ENCODE peak calls at places on chromosomes 1 and 21, in seven cellular contexts. P is IMR-90; G is CD4-positive, alpha-beta T cell; N is foreskin fibroblast; Z is coronary artery; D is NB4; R is A673. Q is an unnamed sample.

GRCh38 chr1:200670215-200671118 is 760 bp upstream of the DDX59 start:
- DNase-seq in P (peak), G (no peak), N (no peak), Z (no peak), D (peak), R (peak), Q (peak)

GRCh38 chr1:11337536-11338350 is 64.7 kb downstream of the UBIAD1 start:
- DNase-seq in P (no peak), G (peak), N (peak), Z (no peak), D (peak), R (peak), Q (no peak)

GRCh38 chr1:17272641-17273040 is 23.7 kb downstream of the PADI3 start:
- DNase-seq in P (no peak), G (no peak), N (no peak), Z (no peak), D (no peak), R (no peak), Q (no peak)

GRCh38 chr1:177432897-177433296 is 262.1 kb downstream of the BRINP2 start:
- DNase-seq in P (peak), G (no peak), N (peak), Z (no peak), D (peak), R (peak), Q (no peak)

GRCh38 chr1:223338811-223339746 is 24.9 kb downstream of the SUSD4 start:
- DNase-seq in P (peak), G (no peak), N (no peak), Z (no peak), D (no peak), R (no peak), Q (no peak)

GRCh38 chr1:16232316-16232710 is 4.7 kb downstream of the CPLANE2 start:
- DNase-seq in P (no peak), G (no peak), N (no peak), Z (no peak), D (no peak), R (no peak), Q (no peak)

GRCh38 chr1:25098717-25099116 is 133.6 kb downstream of the SYF2 start:
- DNase-seq in P (no peak), G (no peak), N (no peak), Z (no peak), D (no peak), R (no peak), Q (no peak)

GRCh38 chr1:153881764-153882163 is 41.0 kb downstream of the GATAD2B start:
- DNase-seq in P (peak), G (no peak), N (peak), Z (no peak), D (no peak), R (peak), Q (no peak)

GRCh38 chr21:28798798-28799197 is 193.9 kb downstream of the LTN1 start:
- DNase-seq in P (peak), G (no peak), N (peak), Z (no peak), D (no peak), R (no peak), Q (no peak)

GRCh38 chr1:119613769-119614358 is 34.2 kb downstream of the ZNF697 start:
- DNase-seq in P (peak), G (peak), N (peak), Z (peak), D (peak), R (peak), Q (peak)

GRCh38 chr1:202058001-202058908 is 47.9 kb downstream of the ELF3 start:
- DNase-seq in P (peak), G (no peak), N (peak), Z (no peak), D (peak), R (no peak), Q (no peak)

GRCh38 chr1:228276901-228277490 is 69.2 kb downstream of the OBSCN start:
- DNase-seq in P (no peak), G (no peak), N (no peak), Z (peak), D (no peak), R (no peak), Q (no peak)

DNA sequence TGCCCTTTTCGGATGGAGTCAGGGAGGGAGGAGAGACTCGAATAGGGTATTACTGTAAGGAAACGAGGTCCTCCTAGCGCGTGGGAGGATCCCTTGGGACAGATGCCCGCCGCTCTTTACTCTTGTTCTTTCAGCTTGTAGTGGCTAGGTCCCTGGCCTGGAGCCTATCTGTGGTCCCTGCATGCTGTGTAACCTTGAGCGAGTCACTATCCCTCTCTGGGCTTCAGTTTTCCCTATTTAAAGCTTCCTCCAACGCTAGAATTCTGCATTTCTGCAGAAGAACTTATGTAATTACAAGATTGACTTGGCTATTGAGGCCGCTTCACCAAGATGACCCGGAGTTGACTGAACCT is 744 bp downstream of the MIER1 start:
- DNase-seq in P (no peak), G (no peak), N (no peak), Z (no peak), D (no peak), R (no peak), Q (no peak)
- TF ChIP-seq CTCF in P (no peak), G (no peak), N (no peak), Z (no peak), D (no peak), R (peak), Q (no peak)

DNA sequence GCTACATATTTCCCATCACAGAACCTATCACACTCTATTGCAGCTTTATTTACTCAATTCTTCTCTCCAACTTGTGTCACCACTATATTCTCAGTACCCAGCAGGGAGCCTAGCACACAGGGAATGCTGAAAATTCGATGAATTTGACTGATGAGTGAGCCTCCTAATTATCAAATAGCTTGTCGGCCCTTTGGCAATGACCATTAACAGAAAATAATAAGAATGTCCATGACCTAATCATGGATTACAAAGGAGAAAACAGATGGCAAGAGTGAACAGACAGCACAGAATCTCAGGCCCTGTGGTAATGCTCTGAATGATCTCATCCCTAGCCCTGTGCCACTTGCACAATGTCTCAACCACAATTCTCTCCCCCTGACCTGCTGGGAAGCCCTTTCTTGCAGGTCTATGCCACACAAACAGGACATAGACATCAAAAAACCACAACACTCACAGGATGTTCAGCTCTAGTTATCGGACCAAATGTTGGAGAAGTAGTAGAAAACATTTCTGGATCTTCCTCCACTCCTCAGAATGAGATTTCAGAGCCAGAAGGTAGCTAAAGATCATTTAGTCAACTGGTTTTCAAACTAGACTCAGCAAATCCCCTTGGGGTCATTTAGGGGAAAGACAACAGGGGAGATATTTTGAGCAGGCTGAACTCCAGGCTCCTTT is 68.4 kb downstream of the LUZP1 start:
- DNase-seq in P (peak), G (no peak), N (peak), Z (no peak), D (peak), R (peak), Q (peak)
- TF ChIP-seq CTCF in P (no peak), G (no peak), N (no peak), Z (no peak), D (no peak), R (no peak), Q (no peak)

GRCh38 chr1:46582972-46583371 is 21.1 kb downstream of the MKNK1 start:
- DNase-seq in P (no peak), G (no peak), N (no peak), Z (no peak), D (no peak), R (no peak), Q (no peak)
- TF ChIP-seq CTCF in P (no peak), G (no peak), N (no peak), Z (no peak), D (no peak), R (no peak), Q (no peak)

GRCh38 chr1:101039245-101039644 is 13.7 kb upstream of the DPH5 start:
- DNase-seq in P (no peak), G (no peak), N (no peak), Z (no peak), D (no peak), R (no peak), Q (no peak)
- TF ChIP-seq CTCF in P (no peak), G (no peak), N (no peak), Z (no peak), D (no peak), R (no peak), Q (no peak)

GRCh38 chr21:41914358-41914757 is 35.2 kb upstream of the PRDM15 start:
- DNase-seq in P (no peak), G (no peak), N (no peak), Z (no peak), D (no peak), R (no peak), Q (no peak)

GRCh38 chr21:41914965-41915364 is 35.8 kb upstream of the PRDM15 start:
- DNase-seq in P (no peak), G (no peak), N (no peak), Z (no peak), D (no peak), R (no peak), Q (no peak)

GRCh38 chr21:41918561-41919358 is 35.1 kb downstream of the C2CD2 start:
- DNase-seq in P (no peak), G (no peak), N (no peak), Z (no peak), D (no peak), R (no peak), Q (no peak)

GRCh38 chr21:41917531-41917930 is 36.3 kb downstream of the C2CD2 start:
- DNase-seq in P (no peak), G (no peak), N (no peak), Z (no peak), D (no peak), R (no peak), Q (no peak)

GRCh38 chr21:41916888-41917433 is 36.9 kb downstream of the C2CD2 start:
- DNase-seq in P (no peak), G (no peak), N (no peak), Z (no peak), D (no peak), R (no peak), Q (no peak)
- TF ChIP-seq CTCF in P (no peak), G (no peak), N (no peak), Z (no peak), D (no peak), R (no peak), Q (no peak)

GRCh38 chr1:6099787-6100765 is 54.4 kb downstream of the KCNAB2 start:
- DNase-seq in P (no peak), G (no peak), N (no peak), Z (no peak), D (peak), R (no peak), Q (no peak)
- TF ChIP-seq CTCF in P (no peak), G (peak), N (no peak), Z (no peak), D (peak), R (no peak), Q (no peak)

DNA sequence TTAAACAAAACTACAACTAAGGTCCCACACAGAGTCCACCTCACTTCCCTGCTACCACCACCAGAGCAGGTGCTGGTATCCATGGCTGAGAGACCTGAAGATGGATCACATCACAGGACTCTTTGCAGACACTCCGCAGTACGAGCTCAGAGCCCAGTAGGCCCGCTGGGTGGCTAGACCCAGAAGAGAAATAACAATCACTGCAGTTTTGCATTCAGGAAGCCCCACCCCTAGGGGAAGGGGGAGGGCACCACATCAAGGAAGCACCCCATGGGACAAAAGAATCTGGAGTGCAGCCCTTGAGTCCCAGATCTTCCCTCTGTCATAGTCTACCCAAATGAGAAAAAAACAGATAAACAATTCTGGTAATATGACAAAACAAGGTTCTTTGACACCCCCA is 56.9 kb downstream of the ZNF648 start:
- DNase-seq in P (no peak), G (no peak), N (no peak), Z (no peak), D (no peak), R (no peak), Q (no peak)
- TF ChIP-seq CTCF in P (no peak), G (no peak), N (no peak), Z (no peak), D (no peak), R (no peak), Q (no peak)

GRCh38 chr1:31396633-31397351 is 16.2 kb upstream of the SERINC2 start:
- DNase-seq in P (peak), G (no peak), N (peak), Z (no peak), D (peak), R (no peak), Q (peak)
- TF ChIP-seq CTCF in P (peak), G (peak), N (peak), Z (no peak), D (peak), R (peak), Q (peak)

DNA sequence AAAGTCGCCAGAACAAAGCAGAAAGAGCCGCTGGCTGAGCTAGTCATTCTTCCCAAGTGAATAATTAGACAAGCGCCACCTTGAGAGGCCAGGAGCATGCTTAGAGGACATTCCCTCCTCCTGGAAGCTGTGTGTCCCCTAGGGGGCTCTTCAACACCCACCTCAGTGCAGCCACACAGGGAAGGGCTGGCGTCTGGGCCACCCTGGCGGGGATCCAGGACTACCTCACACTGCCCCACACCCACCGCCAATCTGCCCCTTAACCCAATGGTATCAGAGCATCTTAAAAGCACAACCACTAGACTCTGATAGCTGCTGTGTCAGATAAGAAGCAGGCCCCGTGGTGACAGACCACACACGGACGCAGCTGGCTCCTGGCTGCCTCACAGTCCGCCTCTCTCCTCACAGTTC is 24.9 kb downstream of the SETD4 start:
- DNase-seq in P (no peak), G (no peak), N (no peak), Z (no peak), D (no peak), R (no peak), Q (no peak)
- TF ChIP-seq CTCF in P (no peak), G (no peak), N (no peak), Z (no peak), D (no peak), R (no peak), Q (no peak)

Q was measured in AG04449.